ENCODE peak calls at places on chromosomes 13 and 19, in seven cellular contexts. S, W, L, Q, Y, I and U are unnamed samples.

GRCh38 chr13:92510416-92510815 is 716.2 kb upstream of the GPC6 start:
- DNase-seq in W (no peak), L (no peak), S (no peak), I (no peak), Y (no peak), Q (no peak), U (no peak)

GRCh38 chr19:45999653-46000121 is 4.4 kb downstream of the CCDC61 start:
- DNase-seq in L (no peak), W (no peak), Y (peak), Q (no peak), I (no peak), S (no peak), U (no peak)

GRCh38 chr13:80740076-80740475 is 399.1 kb upstream of the SPRY2 start:
- DNase-seq in L (no peak), Q (no peak), I (no peak), Y (no peak), S (no peak), W (no peak), U (no peak)

GRCh38 chr19:56670961-56671612 is 470 bp downstream of the ZNF835 start:
- DNase-seq in S (peak), Y (no peak), I (no peak), L (no peak), Q (no peak), W (no peak), U (no peak)

GRCh38 chr19:42335971-42336370 is 10.5 kb downstream of the MEGF8 start:
- DNase-seq in I (no peak), Q (no peak), L (no peak), Y (no peak), S (no peak), W (no peak), U (no peak)

GRCh38 chr13:48749699-48750473 is 96.2 kb downstream of the CYSLTR2 start:
- DNase-seq in W (peak), Y (peak), Q (peak), I (peak), L (peak), S (peak), U (peak)

GRCh38 chr19:31676271-31677004 is 327.2 kb upstream of the TSHZ3 start:
- DNase-seq in Y (peak), Q (no peak), L (no peak), W (no peak), I (no peak), S (no peak), U (peak)

GRCh38 chr13:59208405-59209195 is 955.1 kb downstream of the DIAPH3 start:
- DNase-seq in Y (no peak), Q (no peak), I (no peak), W (no peak), L (no peak), S (no peak), U (no peak)

GRCh38 chr19:35032356-35032865 is 2.1 kb downstream of the SCN1B start:
- DNase-seq in L (no peak), I (no peak), S (no peak), Y (no peak), W (no peak), Q (no peak), U (no peak)

GRCh38 chr13:20831254-20831653 is 57.5 kb upstream of the EEF1AKMT1 start:
- DNase-seq in I (no peak), L (no peak), Y (no peak), S (no peak), Q (no peak), W (no peak), U (no peak)
- H3K27ac ChIP-seq in I (no peak), L (no peak), Y (no peak), S (no peak), Q (no peak), W (no peak), U (no peak)

GRCh38 chr13:21670883-21671792 is at the start of gene FGF9:
- DNase-seq in S (peak), Y (peak), Q (peak), L (peak), I (peak), W (peak), U (no peak)
- TF ChIP-seq POLR2A in S (peak), Y (peak), Q (no peak), L (no peak), I (peak), W (peak), U (no peak)

DNA sequence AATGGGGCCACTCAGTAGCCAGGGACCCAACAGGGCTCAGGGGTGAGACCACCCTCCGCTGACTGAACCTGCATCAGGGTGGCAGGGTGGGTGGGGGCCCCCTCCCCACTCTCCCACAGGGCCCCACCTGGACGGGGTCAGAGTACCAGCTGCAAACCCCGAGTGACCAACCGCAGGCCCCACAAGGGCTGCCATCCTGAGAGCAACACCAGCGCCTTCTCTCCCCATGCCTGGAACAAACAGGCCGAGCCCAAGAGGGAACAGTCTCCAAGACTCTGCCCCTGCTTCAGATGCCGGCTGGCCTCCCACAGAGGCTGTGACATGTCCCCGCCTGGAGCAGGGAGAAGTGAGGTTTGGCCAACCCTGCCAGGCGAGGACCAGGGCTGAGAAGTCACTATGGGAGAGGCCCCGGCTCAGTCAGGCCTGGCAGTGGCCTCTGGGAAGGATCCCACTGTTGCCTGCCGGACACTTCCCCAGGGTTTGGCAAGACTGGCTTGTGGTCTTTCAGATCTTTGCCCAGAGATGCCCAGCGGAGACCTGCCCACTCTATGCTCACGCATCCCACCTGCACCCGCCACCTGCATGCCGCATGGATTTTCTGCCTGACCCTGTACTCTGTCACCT is 27.2 kb downstream of the MPND start:
- DNase-seq in L (no peak), I (no peak), S (no peak), Q (no peak), W (no peak), Y (no peak), U (no peak)
- H3K4me3 ChIP-seq in L (no peak), I (peak), S (no peak), Q (no peak), W (no peak), Y (no peak), U (peak)

GRCh38 chr19:30227071-30227621 is 145.0 kb upstream of the ZNF536 start:
- DNase-seq in W (no peak), L (peak), Y (no peak), S (peak), Q (no peak), I (no peak), U (no peak)
- H3K27ac ChIP-seq in W (no peak), L (no peak), Y (no peak), S (no peak), Q (peak), I (peak), U (peak)

DNA sequence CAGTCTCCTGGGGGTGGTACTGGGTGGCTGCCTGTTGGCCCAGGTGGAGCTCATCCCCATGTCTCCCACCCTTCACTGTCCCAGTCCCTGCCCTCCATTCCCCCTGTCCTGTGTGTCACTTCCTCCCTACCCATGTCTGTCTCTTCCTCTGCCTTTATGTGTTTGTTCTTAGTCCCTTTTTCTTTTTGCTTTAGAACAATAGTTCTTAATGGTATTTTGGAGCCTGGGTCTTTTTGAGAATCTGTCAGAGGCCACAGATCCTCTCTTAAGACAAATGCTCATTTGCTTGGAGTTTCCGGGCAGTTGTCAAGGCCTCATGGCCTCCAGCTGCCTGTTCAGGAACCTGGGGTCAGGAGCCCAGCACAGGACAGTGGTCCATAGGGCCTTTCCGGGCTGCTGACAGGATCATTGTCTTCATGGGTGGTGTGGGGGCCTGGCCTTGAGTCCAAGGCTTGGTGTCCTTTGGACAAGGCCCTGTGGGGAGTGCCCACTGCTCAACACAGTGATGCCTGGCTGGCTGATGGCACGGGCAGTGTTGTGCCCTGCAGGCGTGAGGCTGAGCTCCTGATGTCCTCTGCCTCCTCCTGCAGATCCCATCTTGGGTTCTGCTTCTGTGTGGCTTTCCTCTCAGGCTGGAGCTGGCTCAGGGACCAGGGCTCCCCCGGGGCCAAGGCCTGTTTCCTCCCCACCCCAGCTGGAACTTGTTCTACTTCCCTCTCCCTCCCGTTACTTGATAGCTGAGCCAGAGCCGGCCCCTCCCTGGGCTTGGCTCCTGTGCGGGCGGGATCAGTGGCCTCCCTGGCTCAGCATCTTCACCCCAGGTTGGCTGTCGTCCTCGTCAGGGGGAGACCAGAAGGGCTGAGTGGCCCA is 3.5 kb downstream of the EGLN2 start:
- DNase-seq in W (no peak), Q (peak), Y (no peak), L (no peak), I (peak), S (no peak), U (no peak)
- TF ChIP-seq POLR2A in W (no peak), Q (no peak), Y (no peak), L (no peak), I (no peak), S (no peak), U (no peak)

GRCh38 chr19:18417250-18418033 is 1.8 kb upstream of the SSBP4 start:
- DNase-seq in S (peak), I (peak), Q (no peak), W (no peak), Y (peak), L (peak), U (no peak)

GRCh38 chr19:18416778-18417249 is 2.4 kb upstream of the SSBP4 start:
- DNase-seq in W (no peak), Q (peak), L (peak), I (peak), Y (peak), S (peak), U (peak)

GRCh38 chr19:18419195-18419698 is at the start of gene SSBP4:
- DNase-seq in Y (peak), L (peak), S (peak), Q (peak), I (peak), W (no peak), U (no peak)

GRCh38 chr19:18418725-18419194 is 438 bp upstream of the SSBP4 start:
- DNase-seq in Y (no peak), I (peak), L (no peak), Q (no peak), S (peak), W (no peak), U (no peak)

GRCh38 chr19:18418034-18418724 is 1.0 kb upstream of the SSBP4 start:
- DNase-seq in Q (no peak), S (peak), Y (no peak), L (no peak), W (no peak), I (peak), U (no peak)
- H3K4me3 ChIP-seq in Q (peak), S (no peak), Y (peak), L (no peak), W (peak), I (peak), U (peak)